ENCODE peak calls at places on chromosomes 13 and 19, in six cellular contexts. U, K, L, N, X and W are unnamed samples.

GRCh38 chr19:18807861-18808331 is 16.8 kb upstream of the COMP start:
- DNase-seq in L (no peak), U (no peak), X (no peak), K (no peak), N (no peak), W (no peak)

GRCh38 chr13:102392810-102393209 is 9.0 kb downstream of the FGF14 start:
- DNase-seq in X (no peak), N (no peak), K (no peak), L (no peak), U (no peak), W (no peak)

GRCh38 chr19:17706750-17707181 is 12.5 kb upstream of the MAP1S start:
- DNase-seq in L (no peak), K (no peak), X (no peak), U (peak; percentile 46), N (peak; percentile 98), W (peak; percentile 69)

GRCh38 chr19:46844067-46844489 is 6.6 kb downstream of the AP2S1 start:
- DNase-seq in U (no peak), K (no peak), X (no peak), L (peak; percentile 17), N (no peak), W (no peak)

GRCh38 chr13:26616126-26616525 is 58.6 kb downstream of the WASF3 start:
- DNase-seq in X (no peak), K (no peak), N (no peak), L (no peak), U (no peak), W (no peak)

GRCh38 chr19:17394891-17395415 is 957 bp upstream of the CCDC194 start:
- DNase-seq in L (peak; percentile 86), K (no peak), N (peak; percentile 97), X (no peak), U (no peak), W (peak; percentile 71)

GRCh38 chr19:38433268-38433733 is at the start of gene RYR1:
- DNase-seq in L (peak; percentile 91), N (peak; percentile 99), U (no peak), X (no peak), K (no peak), W (peak; percentile 37)

GRCh38 chr19:17718988-17719711 is at the start of gene MAP1S:
- DNase-seq in K (no peak), U (peak; percentile 45), X (no peak), N (peak; percentile 95), L (peak; percentile 91), W (no peak)

GRCh38 chr13:24738366-24738847 is 25.6 kb upstream of the RNF17 start:
- DNase-seq in U (no peak), N (no peak), L (no peak), K (no peak), X (no peak), W (no peak)

GRCh38 chr19:2337329-2337707 is 8.8 kb downstream of the SPPL2B start:
- DNase-seq in L (no peak), K (no peak), N (peak; percentile 89), U (peak; percentile 29), X (no peak), W (no peak)

GRCh38 chr13:49000247-49000646 is 24.5 kb downstream of the FNDC3A start:
- DNase-seq in L (no peak), K (no peak), X (no peak), U (no peak), N (no peak), W (no peak)

GRCh38 chr19:2923510-2923909 is 21.3 kb downstream of the ZNF77 start:
- DNase-seq in L (no peak), U (peak; percentile 21), K (no peak), X (no peak), N (no peak), W (no peak)

GRCh38 chr19:2699413-2700142 is 2.9 kb downstream of the GNG7 start:
- DNase-seq in L (no peak), U (no peak), N (no peak), K (no peak), X (no peak), W (no peak)

GRCh38 chr19:10001899-10002298 is 8.4 kb downstream of the COL5A3 start:
- DNase-seq in U (peak; percentile 63), L (no peak), N (peak; percentile 72), X (no peak), K (no peak), W (no peak)

GRCh38 chr19:35069706-35070105 is 28.2 kb downstream of the HPN start:
- DNase-seq in N (no peak), X (no peak), L (no peak), U (no peak), K (no peak), W (no peak)

GRCh38 chr13:21124853-21125252 is 51.5 kb downstream of the SKA3 start:
- DNase-seq in U (peak; percentile 60), X (no peak), K (no peak), N (peak; percentile 50), L (no peak), W (no peak)

GRCh38 chr19:29321116-29321515 is 108.2 kb upstream of the UQCRFS1 start:
- DNase-seq in L (no peak), K (peak; percentile 15), N (no peak), X (no peak), U (no peak), W (no peak)

GRCh38 chr19:12952488-12953455 is 4.3 kb downstream of the GADD45GIP1 start:
- DNase-seq in X (no peak), U (no peak), L (no peak), K (no peak), N (no peak), W (no peak)

GRCh38 chr19:49428547-49429451 is 3.6 kb downstream of the GFY start:
- DNase-seq in N (no peak), X (no peak), U (no peak), L (no peak), K (no peak), W (no peak)

DNA sequence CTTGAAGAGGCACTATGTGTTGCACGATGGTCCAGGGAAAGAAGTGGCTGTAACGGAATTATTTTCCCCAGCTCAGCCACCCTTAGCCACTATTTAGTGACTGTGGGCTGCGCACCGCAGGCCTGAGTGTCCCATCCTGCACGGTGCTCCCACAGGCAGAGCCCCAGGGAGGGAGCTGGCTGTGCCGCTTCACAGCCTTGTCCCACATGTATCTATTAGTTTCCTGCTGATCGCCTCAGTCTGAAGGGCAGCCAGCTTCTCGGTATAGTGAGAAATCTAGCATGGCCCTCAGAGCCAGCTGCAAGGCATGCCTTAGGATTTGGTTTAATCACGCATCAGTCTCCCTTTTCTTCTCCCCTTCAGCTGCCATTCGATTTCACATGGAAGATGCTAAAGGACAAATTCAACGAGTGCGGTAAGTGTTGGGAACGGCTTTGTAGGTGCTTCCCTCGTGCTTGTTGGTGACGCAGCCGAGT is 15.7 kb downstream of the PRAM1 start:
- DNase-seq in N (no peak), X (no peak), L (peak; percentile 72), U (no peak), K (no peak), W (no peak)
- H3K27ac ChIP-seq in N (no peak overlapping the region), X (peak overlapping the region; percentile 9), L (peak overlapping the region; percentile 79), U (no peak overlapping the region), K (no peak overlapping the region), W (no peak overlapping the region)

GRCh38 chr19:53553865-53554791 is 16.2 kb downstream of the ZNF331 start:
- DNase-seq in X (peak; percentile 77), U (no peak), N (peak; percentile 78), K (peak; percentile 97), L (peak; percentile 94), W (no peak)
- TF ChIP-seq POLR2AphosphoS5 in X (peak; percentile 90), U (no peak), N (peak; percentile 65), K (peak; percentile 81), L (peak; percentile 88), W (no peak)

GRCh38 chr13:94412870-94413269 is 66.6 kb downstream of the DCT start:
- DNase-seq in L (no peak), K (no peak), X (no peak), U (no peak), N (no peak), W (no peak)
- H3K27ac ChIP-seq in L (no peak overlapping the region), K (no peak overlapping the region), X (no peak overlapping the region), U (no peak overlapping the region), N (no peak overlapping the region), W (no peak overlapping the region)

GRCh38 chr19:42199440-42200115 is 17.9 kb downstream of the DEDD2 start:
- DNase-seq in K (peak; percentile 76), N (peak; percentile 61), L (peak; percentile 94), X (no peak), U (no peak), W (no peak)

GRCh38 chr19:42203700-42204099 is 13.8 kb downstream of the DEDD2 start:
- DNase-seq in K (no peak), X (no peak), N (no peak), L (no peak), U (no peak), W (no peak)

GRCh38 chr19:42202290-42202867 is 15.1 kb downstream of the DEDD2 start:
- DNase-seq in N (no peak), K (no peak), L (no peak), X (no peak), U (no peak), W (no peak)

GRCh38 chr19:42200116-42200740 is 17.2 kb downstream of the DEDD2 start:
- DNase-seq in X (no peak), K (no peak), U (no peak), L (peak; percentile 87), N (no peak), W (no peak)

DNA sequence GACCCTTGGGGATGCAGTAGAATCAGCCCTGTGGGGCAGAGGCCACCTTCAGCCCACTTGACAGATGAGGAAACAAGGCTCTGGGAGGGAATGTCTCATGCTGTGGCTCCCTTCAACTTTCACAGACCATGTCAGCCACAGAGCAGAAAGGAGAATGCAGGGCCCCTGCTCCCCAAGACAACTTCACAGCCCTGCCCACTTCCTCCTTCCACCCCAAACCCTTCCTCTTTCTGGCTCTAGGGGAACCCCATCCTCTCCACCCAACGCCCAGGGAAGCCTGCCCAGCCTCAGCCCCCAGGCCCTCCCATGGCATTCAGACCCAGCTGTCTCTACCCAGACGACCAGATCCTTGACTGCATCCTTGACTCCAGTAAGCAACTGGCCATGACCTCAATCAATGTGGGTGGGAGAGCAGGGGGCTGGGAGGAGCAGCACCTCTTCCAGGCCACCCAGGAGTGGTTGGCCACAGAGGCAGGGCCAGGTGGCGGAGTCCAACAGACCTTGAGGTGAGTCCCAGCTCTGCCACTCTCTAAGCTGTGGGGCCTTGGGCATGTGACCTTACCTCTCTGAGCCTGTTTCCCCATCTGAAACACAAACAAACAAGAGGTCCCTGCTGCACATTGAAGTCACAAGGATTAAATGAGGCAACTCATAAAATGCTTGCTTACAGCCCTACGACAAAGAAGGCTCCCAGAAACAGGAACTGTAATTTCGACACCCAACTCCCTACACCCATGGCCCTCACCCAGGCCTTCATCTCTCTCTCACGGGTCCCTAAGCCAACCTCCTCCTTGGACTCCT is 15.8 kb downstream of the DEDD2 start:
- DNase-seq in N (no peak), K (no peak), L (peak; percentile 91), U (no peak), X (no peak), W (no peak)
- TF ChIP-seq POLR2AphosphoS5 in N (no peak), K (no peak), L (peak; percentile 80), U (no peak), X (no peak), W (no peak)

DNA sequence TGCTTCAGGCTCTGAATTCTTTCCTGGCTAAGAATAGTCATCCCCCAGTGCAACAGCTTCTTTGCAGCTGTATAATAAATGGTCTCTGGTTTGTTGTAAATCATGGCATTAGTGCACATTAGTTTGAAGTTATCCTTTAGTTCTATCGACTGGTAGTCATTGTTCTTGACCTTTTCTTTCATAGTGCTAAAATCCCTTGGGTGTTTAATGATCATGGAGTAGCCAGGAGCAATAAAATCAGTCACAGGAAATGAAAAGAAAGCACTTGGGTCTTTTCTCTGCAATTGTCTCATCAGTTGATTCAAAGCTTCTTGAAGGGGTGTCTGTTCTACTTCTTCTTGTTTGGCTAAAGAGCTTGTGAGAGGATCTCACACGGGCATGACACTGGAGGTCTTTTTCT is 46.2 kb upstream of the SOX21 start:
- DNase-seq in N (no peak), L (no peak), X (no peak), K (no peak), U (no peak), W (no peak)
- H3K27ac ChIP-seq in N (no peak overlapping the region), L (no peak overlapping the region), X (no peak overlapping the region), K (no peak overlapping the region), U (no peak overlapping the region), W (no peak overlapping the region)

GRCh38 chr19:558770-559439 is 13.5 kb upstream of the BSG start:
- DNase-seq in K (no peak), X (peak; percentile 79), N (no peak), L (no peak), U (peak; percentile 23), W (no peak)
- TF ChIP-seq POLR2AphosphoS5 in K (peak; percentile 37), X (no peak), N (no peak), L (no peak), U (no peak), W (no peak)